ENCODE peak calls at places on chromosomes 6 and 20, in eight cellular contexts. One of them, this sample, is unnamed.
A peak's percentile ranks its signal among the peaks of the same experiment; 100 is the strongest.

GRCh38 chr20:29079769-29080690 is 2177.4 kb upstream of the DEFB115 start:
- DNase-seq in EH: no peak
- DNase-seq in ACHN: no peak
- DNase-seq in tibial artery: peak; percentile 71
- DNase-seq in endodermal cell: no peak
- DNase-seq in activated naive CD4-positive, alpha-beta T cell treated with Interleukin-2 at 50 U/mL for 16 hours: no peak
- DNase-seq in KBM-7: no peak
- DNase-seq in stimulated activated CD8-positive, alpha-beta memory T cell treated with anti-CD3 and anti-CD28 coated beads, Interleukin-15, amount 100 ng/mL, for 24 hours: no peak
- DNase-seq in this sample: no peak

GRCh38 chr20:13771853-13772453 is 12.8 kb downstream of the ESF1 start:
- DNase-seq in tibial artery: no peak
- DNase-seq in KBM-7: peak; percentile 49
- DNase-seq in activated naive CD4-positive, alpha-beta T cell treated with Interleukin-2 at 50 U/mL for 16 hours: no peak
- DNase-seq in endodermal cell: no peak
- DNase-seq in EH: peak; percentile 34
- DNase-seq in stimulated activated CD8-positive, alpha-beta memory T cell treated with anti-CD3 and anti-CD28 coated beads, Interleukin-15, amount 100 ng/mL, for 24 hours: no peak
- DNase-seq in ACHN: peak; percentile 55
- DNase-seq in this sample: peak; percentile 15

GRCh38 chr6:43292341-43292740 is 5.7 kb upstream of the SLC22A7 start:
- DNase-seq in stimulated activated CD8-positive, alpha-beta memory T cell treated with anti-CD3 and anti-CD28 coated beads, Interleukin-15, amount 100 ng/mL, for 24 hours: no peak
- DNase-seq in endodermal cell: no peak
- DNase-seq in ACHN: no peak
- DNase-seq in EH: no peak
- DNase-seq in tibial artery: no peak
- DNase-seq in activated naive CD4-positive, alpha-beta T cell treated with Interleukin-2 at 50 U/mL for 16 hours: no peak
- DNase-seq in KBM-7: no peak
- DNase-seq in this sample: no peak

GRCh38 chr20:55354700-55355099 is 650.6 kb downstream of the CBLN4 start:
- DNase-seq in EH: no peak
- DNase-seq in ACHN: no peak
- DNase-seq in endodermal cell: peak; percentile 48
- DNase-seq in KBM-7: no peak
- DNase-seq in stimulated activated CD8-positive, alpha-beta memory T cell treated with anti-CD3 and anti-CD28 coated beads, Interleukin-15, amount 100 ng/mL, for 24 hours: no peak
- DNase-seq in activated naive CD4-positive, alpha-beta T cell treated with Interleukin-2 at 50 U/mL for 16 hours: no peak
- DNase-seq in tibial artery: no peak
- DNase-seq in this sample: no peak

GRCh38 chr6:84065718-84066290 is 32.2 kb downstream of the MRAP2 start:
- DNase-seq in endodermal cell: no peak
- DNase-seq in ACHN: no peak
- DNase-seq in tibial artery: no peak
- DNase-seq in KBM-7: peak; percentile 31
- DNase-seq in EH: peak; percentile 34
- DNase-seq in activated naive CD4-positive, alpha-beta T cell treated with Interleukin-2 at 50 U/mL for 16 hours: no peak
- DNase-seq in stimulated activated CD8-positive, alpha-beta memory T cell treated with anti-CD3 and anti-CD28 coated beads, Interleukin-15, amount 100 ng/mL, for 24 hours: no peak
- DNase-seq in this sample: no peak

GRCh38 chr20:19121463-19121862 is 91.0 kb upstream of the SLC24A3 start:
- DNase-seq in stimulated activated CD8-positive, alpha-beta memory T cell treated with anti-CD3 and anti-CD28 coated beads, Interleukin-15, amount 100 ng/mL, for 24 hours: no peak
- DNase-seq in activated naive CD4-positive, alpha-beta T cell treated with Interleukin-2 at 50 U/mL for 16 hours: no peak
- DNase-seq in tibial artery: no peak
- DNase-seq in ACHN: no peak
- DNase-seq in KBM-7: no peak
- DNase-seq in endodermal cell: no peak
- DNase-seq in EH: no peak
- DNase-seq in this sample: peak; percentile 2

GRCh38 chr6:81789303-81789702 is 36.8 kb upstream of the TENT5A start:
- DNase-seq in EH: no peak
- DNase-seq in tibial artery: no peak
- DNase-seq in activated naive CD4-positive, alpha-beta T cell treated with Interleukin-2 at 50 U/mL for 16 hours: no peak
- DNase-seq in ACHN: no peak
- DNase-seq in endodermal cell: no peak
- DNase-seq in KBM-7: no peak
- DNase-seq in stimulated activated CD8-positive, alpha-beta memory T cell treated with anti-CD3 and anti-CD28 coated beads, Interleukin-15, amount 100 ng/mL, for 24 hours: no peak
- DNase-seq in this sample: no peak

GRCh38 chr20:63161176-63161651 is 54.7 kb downstream of the YTHDF1 start:
- DNase-seq in stimulated activated CD8-positive, alpha-beta memory T cell treated with anti-CD3 and anti-CD28 coated beads, Interleukin-15, amount 100 ng/mL, for 24 hours: no peak
- DNase-seq in KBM-7: no peak
- DNase-seq in tibial artery: no peak
- DNase-seq in ACHN: no peak
- DNase-seq in activated naive CD4-positive, alpha-beta T cell treated with Interleukin-2 at 50 U/mL for 16 hours: no peak
- DNase-seq in EH: no peak
- DNase-seq in endodermal cell: no peak
- DNase-seq in this sample: no peak

GRCh38 chr6:6806793-6807518 is 218.4 kb downstream of the LY86 start:
- DNase-seq in stimulated activated CD8-positive, alpha-beta memory T cell treated with anti-CD3 and anti-CD28 coated beads, Interleukin-15, amount 100 ng/mL, for 24 hours: no peak
- DNase-seq in EH: no peak
- DNase-seq in KBM-7: peak; percentile 81
- DNase-seq in ACHN: no peak
- DNase-seq in endodermal cell: peak; percentile 21
- DNase-seq in activated naive CD4-positive, alpha-beta T cell treated with Interleukin-2 at 50 U/mL for 16 hours: no peak
- DNase-seq in tibial artery: peak; percentile 77
- DNase-seq in this sample: no peak

GRCh38 chr20:25686081-25687077 is 10.3 kb downstream of the ZNF337 start:
- DNase-seq in ACHN: no peak
- DNase-seq in endodermal cell: peak; percentile 59
- DNase-seq in stimulated activated CD8-positive, alpha-beta memory T cell treated with anti-CD3 and anti-CD28 coated beads, Interleukin-15, amount 100 ng/mL, for 24 hours: no peak
- DNase-seq in activated naive CD4-positive, alpha-beta T cell treated with Interleukin-2 at 50 U/mL for 16 hours: no peak
- DNase-seq in tibial artery: no peak
- DNase-seq in EH: no peak
- DNase-seq in KBM-7: no peak
- DNase-seq in this sample: no peak